ENCODE peak calls at places on chromosomes 13 and 19, in four cellular contexts. W, X, R and Y are unnamed samples.
A peak's percentile ranks its signal among the peaks of the same experiment; 100 is the strongest.

GRCh38 chr19:31125071-31125470 is 224.2 kb downstream of the TSHZ3 start:
- DNase-seq in W (no peak), X (no peak), R (no peak), Y (no peak)

GRCh38 chr13:34020388-34020787 is 202.4 kb downstream of the RFC3 start:
- DNase-seq in R (no peak), X (no peak), W (no peak), Y (peak; percentile 80)

GRCh38 chr19:45821103-45821521 is 6.0 kb upstream of the RSPH6A start:
- DNase-seq in R (no peak), W (no peak), X (no peak), Y (no peak)

GRCh38 chr19:50204811-50205675 is 1.6 kb downstream of the MYH14 start:
- DNase-seq in W (no peak), R (no peak), X (no peak), Y (peak; percentile 96)

GRCh38 chr13:55761986-55762385 is 1378.7 kb upstream of the PRR20A start:
- DNase-seq in R (no peak), W (no peak), X (no peak), Y (no peak)

GRCh38 chr13:28097503-28097902 is 2.9 kb downstream of the FLT3 start:
- DNase-seq in W (no peak), X (no peak), R (no peak), Y (no peak)

GRCh38 chr19:54147676-54148075 is 10.1 kb downstream of the CNOT3 start:
- DNase-seq in X (no peak), W (no peak), R (no peak), Y (no peak)

GRCh38 chr13:24528816-24529398 is 16.3 kb upstream of the PARP4 start:
- DNase-seq in R (no peak), X (no peak), W (no peak), Y (no peak)

GRCh38 chr13:102089177-102089576 is 312.7 kb downstream of the FGF14 start:
- DNase-seq in X (no peak), R (peak; percentile 5), W (no peak), Y (peak; percentile 13)

GRCh38 chr19:7069042-7069903 is at the start of gene ZNF557:
- DNase-seq in W (peak; percentile 89), X (peak; percentile 93), R (peak; percentile 96), Y (peak; percentile 96)

GRCh38 chr13:23637813-23638212 is 67.6 kb downstream of the TNFRSF19 start:
- DNase-seq in R (no peak), W (no peak), X (no peak), Y (no peak)

GRCh38 chr19:50490411-50490811 is 13.8 kb upstream of the GARIN5A start:
- DNase-seq in W (no peak), X (no peak), R (no peak), Y (no peak)

GRCh38 chr19:36113895-36114762 is 546 bp downstream of the POLR2I start:
- DNase-seq in R (peak; percentile 25), W (no peak), X (peak; percentile 4), Y (peak; percentile 87)